ENCODE peak calls at places on chromosome 14, in ten cellular contexts. G, V, E, B, S, Q, Z, R, X and Y are unnamed samples.

GRCh38 chr14:58151264-58151700 is 731 bp downstream of the ARMH4 start:
- DNase-seq in G (no peak), V (no peak), E (no peak), B (peak), S (no peak), Q (no peak), Z (no peak), R (no peak), X (no peak), Y (peak)

GRCh38 chr14:61769893-61770292 is 7.7 kb downstream of the SNAPC1 start:
- DNase-seq in G (no peak), V (no peak), E (no peak), B (no peak), S (no peak), Q (no peak), Z (no peak), R (no peak), X (no peak), Y (no peak)

GRCh38 chr14:57970594-57970993 is 104.7 kb upstream of the SLC35F4 start:
- DNase-seq in G (no peak), V (no peak), E (no peak), B (no peak), S (no peak), Q (no peak), Z (no peak), R (no peak), X (no peak), Y (no peak)

GRCh38 chr14:45120109-45120508 is 14.2 kb downstream of the FKBP3 start:
- DNase-seq in G (no peak), V (no peak), E (no peak), B (no peak), S (no peak), Q (no peak), Z (no peak), R (no peak), X (no peak), Y (no peak)

GRCh38 chr14:67951529-67952120 is 132.0 kb downstream of the RAD51B start:
- DNase-seq in G (no peak), V (no peak), E (no peak), B (no peak), S (no peak), Q (no peak), Z (no peak), R (no peak), X (peak), Y (no peak)

GRCh38 chr14:54749727-54750126 is 152.9 kb downstream of the GCH1 start:
- DNase-seq in G (no peak), V (no peak), E (no peak), B (no peak), S (no peak), Q (no peak), Z (no peak), R (no peak), X (no peak), Y (no peak)

GRCh38 chr14:23409966-23410635 is 2.0 kb upstream of the MYH6 start:
- DNase-seq in G (no peak), V (no peak), E (no peak), B (no peak), S (no peak), Q (no peak), Z (no peak), R (no peak), X (no peak), Y (peak)

GRCh38 chr14:97077253-97077653 is 280.1 kb downstream of the VRK1 start:
- DNase-seq in G (peak), V (peak), E (no peak), B (no peak), S (no peak), Q (peak), Z (peak), R (peak), X (no peak), Y (no peak)

GRCh38 chr14:61584258-61584657 is 111.1 kb upstream of the HIF1A start:
- DNase-seq in G (peak), V (no peak), E (no peak), B (no peak), S (no peak), Q (no peak), Z (no peak), R (no peak), X (peak), Y (peak)

GRCh38 chr14:88611878-88612277 is 49.0 kb downstream of the ZC3H14 start:
- DNase-seq in G (no peak), V (no peak), E (no peak), B (no peak), S (no peak), Q (no peak), Z (no peak), R (no peak), X (peak), Y (no peak)

GRCh38 chr14:101964297-101965144 is at the start of gene DYNC1H1:
- DNase-seq in G (peak), V (peak), E (peak), B (peak), S (peak), Q (peak), Z (peak), R (peak), X (peak), Y (peak)

GRCh38 chr14:56659964-56660551 is 80.5 kb downstream of the TMEM260 start:
- DNase-seq in G (peak), V (peak), E (no peak), B (no peak), S (peak), Q (peak), Z (no peak), R (peak), X (peak), Y (peak)

GRCh38 chr14:51581017-51581881 is 70.5 kb upstream of the FRMD6 start:
- DNase-seq in G (peak), V (no peak), E (no peak), B (no peak), S (peak), Q (no peak), Z (no peak), R (peak), X (peak), Y (no peak)

GRCh38 chr14:100376751-100377171 is 53.6 kb downstream of the SLC25A47 start:
- DNase-seq in G (peak), V (peak), E (no peak), B (peak), S (no peak), Q (peak), Z (no peak), R (no peak), X (peak), Y (no peak)

GRCh38 chr14:90536092-90536491 is 139.3 kb downstream of the CALM1 start:
- DNase-seq in G (no peak), V (no peak), E (peak), B (no peak), S (no peak), Q (no peak), Z (no peak), R (no peak), X (no peak), Y (no peak)

GRCh38 chr14:85178869-85179268 is 351.1 kb upstream of the FLRT2 start:
- DNase-seq in G (no peak), V (no peak), E (no peak), B (no peak), S (no peak), Q (no peak), Z (no peak), R (no peak), X (no peak), Y (no peak)

GRCh38 chr14:105187116-105187515 is 6.0 kb upstream of the NUDT14 start:
- DNase-seq in G (no peak), V (no peak), E (no peak), B (no peak), S (no peak), Q (no peak), Z (no peak), R (no peak), X (no peak), Y (no peak)

GRCh38 chr14:105185001-105185400 is 3.9 kb upstream of the NUDT14 start:
- DNase-seq in G (no peak), V (no peak), E (no peak), B (no peak), S (no peak), Q (no peak), Z (no peak), R (no peak), X (no peak), Y (no peak)

GRCh38 chr14:105184461-105184860 is 3.3 kb upstream of the NUDT14 start:
- DNase-seq in G (no peak), V (no peak), E (no peak), B (no peak), S (no peak), Q (no peak), Z (no peak), R (no peak), X (no peak), Y (no peak)

GRCh38 chr14:105185973-105186372 is 4.9 kb upstream of the NUDT14 start:
- DNase-seq in G (no peak), V (no peak), E (no peak), B (no peak), S (no peak), Q (no peak), Z (no peak), R (no peak), X (no peak), Y (no peak)

DNA sequence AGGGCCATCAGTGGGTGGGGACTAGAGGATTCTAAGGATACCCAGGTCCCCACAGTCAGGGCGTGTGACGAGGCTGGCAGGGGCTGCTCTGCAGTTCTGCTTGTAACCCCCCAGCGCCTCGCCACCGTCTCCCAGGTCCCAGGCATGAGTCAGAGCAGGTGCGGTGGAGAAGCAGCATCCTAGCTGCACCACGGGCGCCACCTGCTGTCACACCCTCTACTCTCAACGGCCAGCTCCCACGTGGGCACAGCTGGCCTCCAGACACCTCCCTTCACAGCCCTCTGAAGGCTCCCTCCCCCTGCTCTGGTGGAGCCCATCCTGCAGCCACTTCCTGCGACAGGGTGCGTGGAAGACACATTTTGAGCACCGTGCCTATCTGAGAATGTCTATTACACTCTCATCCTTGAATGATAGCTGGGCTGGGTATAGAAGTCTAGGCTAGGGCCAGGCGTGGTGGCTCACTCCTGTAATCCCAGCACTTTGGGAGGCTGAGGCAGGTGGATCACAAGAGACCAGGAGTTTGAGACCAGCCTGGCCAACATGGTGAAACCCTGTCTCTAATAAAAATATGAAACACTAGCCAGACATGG is 6.9 kb upstream of the NUDT14 start:
- DNase-seq in G (no peak), V (no peak), E (no peak), B (no peak), S (no peak), Q (no peak), Z (no peak), R (no peak), X (no peak), Y (no peak)
- TF ChIP-seq CTCF in G (no peak), V (no peak), E (no peak), B (no peak), S (no peak), Q (no peak), Z (no peak), R (no peak), X (no peak), Y (no peak)

DNA sequence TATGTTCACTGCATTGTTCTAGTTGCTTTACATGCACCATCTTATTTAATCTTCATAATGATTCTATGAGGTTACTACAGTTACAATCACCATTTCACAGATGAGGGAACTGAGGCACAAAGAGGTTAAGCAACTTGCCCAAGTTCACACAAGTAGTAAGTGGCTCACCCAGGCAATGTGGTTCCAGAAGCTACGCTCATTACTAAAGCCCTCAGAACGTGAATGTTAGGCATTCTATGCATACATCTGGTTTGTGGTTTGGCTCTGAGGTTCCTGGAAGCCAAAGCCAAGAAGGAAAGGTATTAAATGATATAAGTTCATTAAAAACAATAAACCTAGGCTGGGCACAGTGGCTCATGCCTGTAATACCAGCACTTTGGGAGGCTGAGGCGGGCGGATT is 14.4 kb upstream of the VRTN start:
- DNase-seq in G (peak), V (no peak), E (no peak), B (no peak), S (peak), Q (no peak), Z (no peak), R (peak), X (peak), Y (peak)
- TF ChIP-seq CTCF in G (no peak), V (no peak), E (no peak), B (no peak), S (no peak), Q (no peak), Z (no peak), R (no peak), X (no peak), Y (no peak)

GRCh38 chr14:34365309-34365915 is 96.6 kb downstream of the SPTSSA start:
- DNase-seq in G (no peak), V (no peak), E (no peak), B (no peak), S (no peak), Q (no peak), Z (no peak), R (no peak), X (peak), Y (no peak)
- TF ChIP-seq CTCF in G (peak), V (no peak), E (no peak), B (peak), S (peak), Q (peak), Z (no peak), R (no peak), X (peak), Y (peak)

GRCh38 chr14:22220427-22220826 is 368.6 kb downstream of the DAD1 start:
- DNase-seq in G (peak), V (peak), E (no peak), B (no peak), S (peak), Q (peak), Z (no peak), R (no peak), X (peak), Y (peak)
- TF ChIP-seq CTCF in G (peak), V (peak), E (no peak), B (no peak), S (peak), Q (peak), Z (no peak), R (no peak), X (peak), Y (peak)

DNA sequence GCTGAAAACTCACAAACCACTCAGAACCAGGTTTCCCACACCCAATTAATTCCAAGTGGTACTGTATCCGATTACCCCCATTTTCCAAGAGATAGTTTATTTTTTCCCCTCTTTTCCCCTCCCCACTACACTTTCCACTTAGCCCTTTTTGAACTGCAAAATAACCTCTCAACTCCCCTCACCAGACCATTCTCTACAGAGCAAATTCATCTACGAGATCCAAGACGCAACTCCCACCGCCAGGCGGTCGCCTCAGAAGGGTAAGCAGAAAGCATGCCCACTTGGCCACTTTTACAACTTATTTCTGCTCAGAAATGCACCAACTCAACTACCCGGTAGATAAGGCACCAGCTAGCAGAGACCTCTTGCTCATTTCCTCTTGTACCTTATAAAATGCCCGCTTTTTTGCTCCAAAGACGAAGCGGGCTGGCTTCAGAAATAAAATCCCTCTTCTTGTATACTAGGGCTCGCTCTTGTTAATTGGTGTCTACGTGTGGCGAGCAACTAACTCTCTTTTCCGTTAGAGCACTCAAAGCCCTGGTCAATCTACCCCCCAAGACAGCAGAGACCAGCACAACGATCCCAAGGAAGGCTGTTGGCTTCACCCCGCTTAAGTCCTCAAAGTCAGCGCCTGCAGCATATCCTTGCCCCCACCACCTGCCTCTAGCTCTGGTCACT is 910 bp upstream of the SRP54 start:
- DNase-seq in G (peak), V (peak), E (no peak), B (peak), S (peak), Q (peak), Z (no peak), R (no peak), X (peak), Y (peak)
- TF ChIP-seq CTCF in G (peak), V (no peak), E (no peak), B (peak), S (peak), Q (no peak), Z (peak), R (peak), X (peak), Y (peak)

DNA sequence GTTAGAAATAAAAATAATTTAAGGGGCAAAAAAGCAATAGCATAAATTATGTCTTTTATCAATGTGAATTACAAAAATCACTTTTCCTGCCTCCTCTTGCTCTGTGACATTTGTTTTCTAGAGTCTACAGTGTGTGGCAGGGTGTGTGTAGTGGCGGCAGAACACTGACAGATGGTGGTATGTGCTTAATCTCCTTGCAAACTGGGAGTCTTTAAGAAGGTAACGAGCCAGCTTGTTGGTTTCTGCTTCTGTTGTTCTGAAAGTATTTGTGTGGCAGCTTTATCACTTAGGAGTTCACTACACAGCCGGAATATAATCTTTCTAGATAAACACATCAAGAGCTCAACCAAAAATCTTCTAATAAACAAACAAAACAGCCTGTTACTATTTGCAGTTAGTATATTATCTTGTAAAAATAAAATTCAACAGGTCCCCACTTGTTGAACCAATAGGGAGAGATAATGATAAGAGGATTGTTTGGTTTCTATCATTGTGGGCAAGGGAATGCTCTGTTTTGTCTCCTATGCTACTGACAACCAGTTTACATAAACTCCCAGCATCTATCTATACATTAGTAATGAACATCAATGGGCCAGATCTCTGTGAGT is 13.0 kb downstream of the CDKL1 start:
- DNase-seq in G (no peak), V (no peak), E (no peak), B (no peak), S (no peak), Q (no peak), Z (no peak), R (no peak), X (no peak), Y (no peak)
- TF ChIP-seq CTCF in G (no peak), V (no peak), E (no peak), B (no peak), S (no peak), Q (peak), Z (no peak), R (no peak), X (no peak), Y (no peak)